ENCODE peak calls at places on chromosomes 13 and 19, in six cellular contexts. Z is spleen, X is MM.1S, M is endothelial cell, A is AG04450, D is GM13977. Y is an unnamed sample.

GRCh38 chr19:4803736-4804695 is 12.5 kb downstream of the FEM1A start:
- DNase-seq in X (peak; percentile 67), M (peak; percentile 87), Z (peak; percentile 84), A (no peak), D (peak; percentile 80), Y (peak; percentile 77)

GRCh38 chr13:64457976-64458375 is 2772.2 kb downstream of the PCDH9 start:
- DNase-seq in A (no peak), Z (no peak), D (no peak), X (no peak), M (no peak), Y (no peak)

GRCh38 chr13:35468195-35468594 is 8.3 kb downstream of the MAB21L1 start:
- DNase-seq in D (no peak), A (no peak), M (no peak), Z (no peak), X (no peak), Y (no peak)

GRCh38 chr19:2618611-2619010 is 83.9 kb downstream of the GNG7 start:
- DNase-seq in M (no peak), X (peak; percentile 38), D (no peak), Z (peak; percentile 95), A (no peak), Y (peak; percentile 67)

GRCh38 chr19:47704024-47704423 is 9.2 kb upstream of the EHD2 start:
- DNase-seq in D (no peak), A (peak; percentile 81), X (no peak), Z (no peak), M (no peak), Y (no peak)

GRCh38 chr13:88979465-88980180 is 1308.5 kb downstream of the SLITRK5 start:
- DNase-seq in Z (no peak), M (no peak), A (no peak), D (no peak), X (peak; percentile 6), Y (no peak)

GRCh38 chr13:34682406-34682805 is 259.7 kb upstream of the NBEA start:
- DNase-seq in D (no peak), A (no peak), X (no peak), M (no peak), Z (no peak), Y (no peak)

GRCh38 chr13:25775986-25776385 is 275.8 kb downstream of the SHISA2 start:
- DNase-seq in D (no peak), Z (no peak), A (no peak), X (no peak), M (no peak), Y (no peak)

GRCh38 chr13:38602261-38602660 is 84.6 kb upstream of the FREM2 start:
- DNase-seq in Z (no peak), D (no peak), M (no peak), X (no peak), A (no peak), Y (peak; percentile 16)

GRCh38 chr13:110208116-110208515 is 98.8 kb downstream of the COL4A1 start:
- DNase-seq in Z (no peak), D (no peak), M (no peak), X (no peak), A (no peak), Y (no peak)

GRCh38 chr13:41554626-41555386 is 97.5 kb downstream of the RGCC start:
- DNase-seq in X (no peak), M (no peak), D (peak; percentile 78), Z (peak; percentile 81), A (no peak), Y (no peak)

GRCh38 chr13:86572115-86572514 is 772.9 kb upstream of the SLITRK6 start:
- DNase-seq in A (peak; percentile 21), M (no peak), X (no peak), Z (no peak), D (no peak), Y (no peak)

GRCh38 chr13:73548444-73548843 is 489.6 kb downstream of the KLF5 start:
- DNase-seq in X (no peak), M (no peak), D (no peak), Z (no peak), A (no peak), Y (no peak)

GRCh38 chr19:12574036-12574435 is 22.8 kb upstream of the ZNF564 start:
- DNase-seq in X (peak; percentile 18), D (peak; percentile 58), A (no peak), M (no peak), Z (peak; percentile 80), Y (no peak)

GRCh38 chr13:73364706-73365105 is 305.9 kb downstream of the KLF5 start:
- DNase-seq in A (no peak), M (no peak), D (no peak), Z (no peak), X (no peak), Y (no peak)

GRCh38 chr19:28556371-28556770 is 656.6 kb downstream of the UQCRFS1 start:
- DNase-seq in M (no peak), A (no peak), Z (no peak), X (no peak), D (no peak), Y (no peak)

GRCh38 chr19:5480427-5480836 is 25.2 kb downstream of the ZNRF4 start:
- DNase-seq in A (no peak), D (peak; percentile 67), M (peak; percentile 39), X (no peak), Z (no peak), Y (peak; percentile 26)

GRCh38 chr13:84315527-84315926 is 433.3 kb upstream of the SLITRK1 start:
- DNase-seq in D (no peak), X (no peak), Z (no peak), A (no peak), M (no peak), Y (no peak)

GRCh38 chr13:91141619-91142061 is 205.8 kb upstream of the MIR17HG start:
- DNase-seq in D (no peak), A (no peak), X (no peak), Z (no peak), M (no peak), Y (no peak)

GRCh38 chr19:49073514-49074378 is 1.2 kb upstream of the KCNA7 start:
- DNase-seq in M (no peak), Z (no peak), A (no peak), D (peak; percentile 28), X (no peak), Y (peak; percentile 74)

GRCh38 chr19:33906578-33907335 is 110.1 kb downstream of the KCTD15 start:
- DNase-seq in Z (no peak), D (peak; percentile 34), M (peak; percentile 45), X (no peak), A (no peak), Y (no peak)

GRCh38 chr19:54172764-54173699 is at the start of gene TMC4:
- DNase-seq in Z (no peak), X (peak; percentile 76), A (no peak), D (no peak), M (no peak), Y (peak; percentile 95)

GRCh38 chr19:8511573-8512101 is 2.3 kb downstream of the ZNF414 start:
- DNase-seq in Z (peak; percentile 79), A (no peak), X (no peak), M (no peak), D (no peak), Y (no peak)

GRCh38 chr19:40529093-40529954 is 47.3 kb upstream of the SHKBP1 start:
- DNase-seq in X (peak; percentile 86), A (peak; percentile 54), D (peak; percentile 99), Z (peak; percentile 97), M (peak; percentile 85), Y (peak; percentile 93)

GRCh38 chr19:39246951-39247669 is 1.5 kb downstream of the IFNL4 start:
- DNase-seq in D (no peak), A (no peak), M (peak; percentile 30), X (no peak), Z (peak; percentile 75), Y (no peak)

GRCh38 chr19:30691767-30692516 is 319.8 kb downstream of the ZNF536 start:
- DNase-seq in A (no peak), X (no peak), M (no peak), Z (no peak), D (no peak), Y (no peak)

GRCh38 chr13:33125821-33126570 is 109.8 kb downstream of the KL start:
- DNase-seq in Z (no peak), A (peak; percentile 87), D (no peak), X (no peak), M (no peak), Y (peak; percentile 14)

GRCh38 chr19:31109626-31110025 is 239.6 kb downstream of the TSHZ3 start:
- DNase-seq in X (no peak), M (no peak), Z (no peak), A (no peak), D (no peak), Y (no peak)

GRCh38 chr19:18021121-18021755 is 13.3 kb downstream of the ARRDC2 start:
- DNase-seq in X (no peak), M (no peak), D (peak; percentile 54), A (no peak), Z (peak; percentile 91), Y (peak; percentile 83)

GRCh38 chr19:17078038-17078919 is 2.7 kb downstream of the MYO9B start:
- DNase-seq in M (no peak), A (no peak), Z (no peak), D (no peak), X (no peak), Y (no peak)

GRCh38 chr19:12721656-12722565 is 1.8 kb downstream of the TNPO2 start:
- DNase-seq in A (peak; percentile 45), M (peak; percentile 68), Z (peak; percentile 90), D (peak; percentile 90), X (peak; percentile 32), Y (peak; percentile 50)

GRCh38 chr19:52748336-52748950 is 13.6 kb upstream of the ZNF611 start:
- DNase-seq in A (no peak), Z (no peak), D (no peak), M (peak; percentile 7), X (no peak), Y (no peak)
- TF ChIP-seq CTCF in A (peak; percentile 28), Z (peak; percentile 41), D (peak; percentile 42), M (peak; percentile 37), X (peak; percentile 15), Y (no peak)

GRCh38 chr13:98482476-98483444 is 94.1 kb downstream of the STK24 start:
- DNase-seq in X (no peak), Z (no peak), D (peak; percentile 55), A (no peak), M (no peak), Y (no peak)
- TF ChIP-seq CTCF in X (no peak), Z (no peak), D (peak; percentile 56), A (peak; percentile 11), M (no peak), Y (no peak)

GRCh38 chr19:37551123-37551993 is 43.2 kb downstream of the ZNF571 start:
- DNase-seq in A (peak; percentile 7), M (peak; percentile 10), Z (no peak), D (peak; percentile 85), X (no peak), Y (no peak)
- TF ChIP-seq CTCF in A (peak; percentile 49), M (no peak), Z (peak; percentile 20), D (peak; percentile 38), X (peak; percentile 7), Y (no peak)

GRCh38 chr13:66995366-66995663 is 234.8 kb downstream of the PCDH9 start:
- DNase-seq in D (peak; percentile 6), A (no peak), M (no peak), Z (no peak), X (peak; percentile 84), Y (no peak)

GRCh38 chr13:66992683-66993082 is 237.5 kb downstream of the PCDH9 start:
- DNase-seq in M (no peak), D (no peak), Z (no peak), A (no peak), X (no peak), Y (no peak)

GRCh38 chr13:66992183-66992582 is 238.0 kb downstream of the PCDH9 start:
- DNase-seq in D (no peak), M (no peak), X (no peak), Z (no peak), A (no peak), Y (peak; percentile 4)

GRCh38 chr13:66994498-66995365 is 235.4 kb downstream of the PCDH9 start:
- DNase-seq in X (peak; percentile 31), A (no peak), M (no peak), D (peak; percentile 7), Z (peak; percentile 50), Y (no peak)

GRCh38 chr13:66994097-66994496 is 236.0 kb downstream of the PCDH9 start:
- DNase-seq in A (no peak), Z (peak; percentile 75), X (peak; percentile 8), M (peak; percentile 85), D (no peak), Y (no peak)
- TF ChIP-seq CTCF in A (peak; percentile 81), Z (no peak), X (no peak), M (peak; percentile 57), D (peak; percentile 48), Y (no peak)

Y was measured in Calu3.